ENCODE peak calls at places on chromosome 3, in ten cellular contexts. X is chondrocyte, N is NCI-H2081, L is epithelial cell of esophagus, Q is midbrain, Z is Daoy, S is HCEC 1CT, T is PC-3, V is EH, K is GM18507. R is an unnamed sample.
A peak's percentile ranks its signal among the peaks of the same experiment; 100 is the strongest.

GRCh38 chr3:9940746-9941145 is 7.1 kb downstream of the CRELD1 start:
- DNase-seq in N (no peak), Z (no peak), V (no peak), L (no peak), S (no peak), Q (no peak), K (no peak), X (no peak), T (no peak), R (no peak)

GRCh38 chr3:14725015-14725431 is 50.1 kb downstream of the C3orf20 start:
- DNase-seq in Z (no peak), L (no peak), V (peak; percentile 66), X (no peak), K (no peak), Q (no peak), S (peak; percentile 75), N (no peak), T (peak; percentile 69), R (no peak)

GRCh38 chr3:169044341-169045113 is 619.0 kb downstream of the MECOM start:
- DNase-seq in V (peak; percentile 79), N (no peak), L (peak; percentile 85), Q (no peak), T (peak; percentile 90), Z (peak; percentile 49), K (no peak), S (peak; percentile 93), X (no peak), R (no peak)

GRCh38 chr3:30343861-30344260 is 262.5 kb upstream of the TGFBR2 start:
- DNase-seq in N (no peak), K (no peak), X (no peak), T (peak; percentile 86), Q (no peak), L (no peak), S (no peak), Z (no peak), V (no peak), R (no peak)

GRCh38 chr3:104745313-104745712 is 621.4 kb upstream of the ALCAM start:
- DNase-seq in N (no peak), Z (no peak), T (no peak), K (no peak), L (no peak), S (no peak), Q (no peak), V (no peak), X (no peak), R (no peak)

GRCh38 chr3:12198301-12198700 is 39.6 kb upstream of the TIMP4 start:
- DNase-seq in K (no peak), L (peak; percentile 65), X (no peak), V (peak; percentile 83), N (no peak), T (peak; percentile 83), Q (no peak), S (peak; percentile 87), Z (no peak), R (no peak)

GRCh38 chr3:108391917-108392585 is 95.7 kb downstream of the HHLA2 start:
- DNase-seq in L (peak; percentile 17), X (no peak), S (no peak), T (peak; percentile 84), N (no peak), V (peak; percentile 16), Z (peak; percentile 17), Q (no peak), K (no peak), R (no peak)

GRCh38 chr3:108552267-108553159 is 36.7 kb downstream of the CIP2A start:
- DNase-seq in L (peak; percentile 60), Q (peak; percentile 69), V (peak; percentile 57), S (peak; percentile 35), Z (no peak), N (peak; percentile 21), K (no peak), T (peak; percentile 76), X (no peak), R (no peak)

GRCh38 chr3:59818033-59818936 is 768.5 kb upstream of the CFAP20DC start:
- DNase-seq in L (peak; percentile 96), S (peak; percentile 98), Z (peak; percentile 93), N (no peak), V (peak; percentile 98), X (peak; percentile 95), Q (no peak), T (peak; percentile 96), K (no peak), R (no peak)

GRCh38 chr3:68972358-68972979 is 40.1 kb upstream of the TAFA4 start:
- DNase-seq in L (peak; percentile 59), N (peak; percentile 60), Q (peak; percentile 74), T (peak; percentile 47), S (peak; percentile 54), K (no peak), V (peak; percentile 62), X (no peak), Z (peak; percentile 69), R (no peak)

GRCh38 chr3:55692958-55693558 is 206.0 kb upstream of the WNT5A start:
- DNase-seq in N (no peak), T (no peak), Z (peak; percentile 26), V (peak; percentile 86), S (no peak), L (peak; percentile 1), K (no peak), X (no peak), Q (no peak), R (no peak)

GRCh38 chr3:49351521-49352011 is 6.6 kb downstream of the GPX1 start:
- DNase-seq in V (peak; percentile 93), Q (no peak), N (no peak), S (peak; percentile 87), X (no peak), T (peak; percentile 85), Z (peak; percentile 72), L (peak; percentile 96), K (no peak), R (no peak)

GRCh38 chr3:45795882-45796765 is at the start of gene SLC6A20:
- DNase-seq in V (no peak), T (no peak), S (no peak), L (peak; percentile 33), Q (no peak), N (no peak), Z (peak; percentile 11), X (no peak), K (peak; percentile 8), R (no peak)

GRCh38 chr3:11434017-11434526 is 161.9 kb downstream of the ATG7 start:
- DNase-seq in Z (no peak), V (peak; percentile 85), N (no peak), Q (peak; percentile 59), X (no peak), K (no peak), L (peak; percentile 46), T (no peak), S (peak; percentile 59), R (no peak)

GRCh38 chr3:132535575-132536441 is 61.3 kb upstream of the ACKR4 start:
- DNase-seq in Z (peak; percentile 73), Q (peak; percentile 76), L (peak; percentile 85), V (peak; percentile 87), T (peak; percentile 71), X (no peak), S (peak; percentile 80), K (no peak), N (peak; percentile 57), R (peak; percentile 8)

GRCh38 chr3:89867286-89867685 is 759.9 kb downstream of the EPHA3 start:
- DNase-seq in Q (no peak), V (no peak), S (no peak), N (no peak), L (peak; percentile 15), X (no peak), Z (no peak), T (no peak), K (no peak), R (no peak)

GRCh38 chr3:56042326-56042951 is 425.8 kb downstream of the ERC2 start:
- DNase-seq in N (peak; percentile 29), L (peak; percentile 40), V (peak; percentile 64), T (peak; percentile 66), X (no peak), Z (peak; percentile 37), K (no peak), Q (peak; percentile 27), S (peak; percentile 24), R (no peak)

GRCh38 chr3:194135806-194136518 is at the start of gene HES1:
- DNase-seq in Q (peak; percentile 80), K (no peak), Z (peak; percentile 99), N (peak; percentile 83), X (peak; percentile 95), T (peak; percentile 99), L (peak; percentile 98), V (peak; percentile 99), S (peak; percentile 89), R (peak; percentile 61)

GRCh38 chr3:140571836-140572235 is 106.0 kb upstream of the TRIM42 start:
- DNase-seq in L (no peak), Z (no peak), K (no peak), Q (no peak), S (no peak), V (no peak), T (no peak), X (no peak), N (no peak), R (no peak)

GRCh38 chr3:139610886-139611285 is 66.9 kb downstream of the NMNAT3 start:
- DNase-seq in L (no peak), Q (no peak), V (no peak), K (no peak), T (no peak), X (no peak), N (no peak), Z (no peak), S (no peak), R (no peak)

GRCh38 chr3:115156255-115156654 is 9.2 kb upstream of the ZBTB20 start:
- DNase-seq in V (no peak), N (no peak), Q (no peak), X (no peak), T (peak; percentile 26), S (no peak), Z (peak; percentile 8), L (peak; percentile 29), K (no peak), R (no peak)

GRCh38 chr3:16300881-16301359 is 35.9 kb downstream of the OXNAD1 start:
- DNase-seq in V (no peak), T (no peak), S (no peak), K (no peak), X (no peak), N (no peak), L (peak; percentile 16), Q (no peak), Z (no peak), R (peak; percentile 48)

GRCh38 chr3:108780235-108780634 is 23.0 kb upstream of the RETNLB start:
- DNase-seq in Q (no peak), T (no peak), K (no peak), X (no peak), Z (no peak), S (no peak), N (no peak), L (no peak), V (no peak), R (no peak)

GRCh38 chr3:185216587-185216918 is 37.3 kb downstream of the EHHADH start:
- DNase-seq in V (peak; percentile 43), Q (peak; percentile 40), T (no peak), S (no peak), L (no peak), N (no peak), Z (peak; percentile 44), K (no peak), X (no peak), R (no peak)

GRCh38 chr3:126270145-126270811 is 86.9 kb downstream of the KLF15 start:
- DNase-seq in K (no peak), L (peak; percentile 24), X (no peak), N (no peak), V (peak; percentile 21), T (no peak), Q (peak; percentile 84), Z (no peak), S (no peak), R (no peak)

GRCh38 chr3:4719011-4719649 is 226.0 kb downstream of the ITPR1 start:
- DNase-seq in X (no peak), S (no peak), K (no peak), Z (no peak), T (no peak), L (no peak), N (no peak), V (peak; percentile 59), Q (no peak), R (no peak)

GRCh38 chr3:141294848-141295247 is 63.2 kb downstream of the PXYLP1 start:
- DNase-seq in K (no peak), Z (peak; percentile 76), T (peak; percentile 64), S (peak; percentile 76), N (no peak), X (no peak), L (peak; percentile 81), V (peak; percentile 81), Q (no peak), R (no peak)

GRCh38 chr3:148329481-148330220 is 368.1 kb upstream of the AGTR1 start:
- DNase-seq in N (peak; percentile 58), T (no peak), V (peak; percentile 35), S (peak; percentile 58), Q (no peak), X (no peak), K (no peak), Z (no peak), L (no peak), R (no peak)

R was measured in GM12878.